ENCODE peak calls at places on chromosome 10, in nine cellular contexts. W is HTR-8/SVneo, V is GM12865, L is spleen, K is K562, A is GM19239, Z is uterus, T is omental fat pad, I is HL-60. J is an unnamed sample.

GRCh38 chr10:101011517-101012423 is 12.2 kb downstream of the LZTS2 start:
- DNase-seq in A (no peak), K (peak; percentile 67), L (peak; percentile 74), I (no peak), Z (no peak), T (no peak), W (no peak), V (no peak), J (peak; percentile 58)

GRCh38 chr10:52050429-52051047 is 263.5 kb upstream of the DKK1 start:
- DNase-seq in T (no peak), W (no peak), A (no peak), L (no peak), I (no peak), Z (no peak), V (no peak), K (no peak), J (no peak)

GRCh38 chr10:92470026-92470425 is 103.9 kb downstream of the IDE start:
- DNase-seq in Z (no peak), K (no peak), T (no peak), W (no peak), L (no peak), I (peak; percentile 11), A (no peak), V (no peak), J (no peak)

GRCh38 chr10:129966370-129966769 is 2.3 kb upstream of the EBF3 start:
- DNase-seq in V (no peak), K (no peak), L (no peak), I (no peak), A (no peak), T (no peak), W (no peak), Z (no peak), J (no peak)

GRCh38 chr10:110273474-110273873 is 31.2 kb downstream of the SMNDC1 start:
- DNase-seq in I (peak; percentile 75), Z (peak; percentile 81), T (peak; percentile 65), L (no peak), V (peak; percentile 48), A (no peak), K (no peak), W (peak; percentile 1), J (peak; percentile 89)

GRCh38 chr10:93319855-93320254 is 162.3 kb downstream of the MYOF start:
- DNase-seq in V (no peak), K (no peak), T (no peak), Z (no peak), L (no peak), W (no peak), I (no peak), A (no peak), J (peak; percentile 25)

GRCh38 chr10:100355069-100355468 is 8.0 kb downstream of the SCD start:
- DNase-seq in K (no peak), Z (no peak), T (no peak), W (no peak), I (no peak), V (no peak), L (no peak), A (no peak), J (no peak)

GRCh38 chr10:29295813-29296212 is 6.9 kb downstream of the LYZL1 start:
- DNase-seq in L (no peak), V (no peak), A (no peak), I (no peak), W (no peak), Z (no peak), T (no peak), K (no peak), J (no peak)

GRCh38 chr10:72001026-72001380 is 36.8 kb downstream of the CHST3 start:
- DNase-seq in Z (no peak), I (no peak), W (no peak), V (no peak), K (no peak), L (no peak), A (no peak), T (no peak), J (peak; percentile 73)

GRCh38 chr10:124552877-124553276 is 91.3 kb downstream of the LHPP start:
- DNase-seq in A (no peak), W (no peak), V (no peak), I (no peak), Z (no peak), L (no peak), K (no peak), T (no peak), J (no peak)

GRCh38 chr10:44805461-44806210 is 105.5 kb upstream of the TMEM72 start:
- DNase-seq in W (no peak), T (no peak), I (no peak), V (no peak), Z (no peak), K (no peak), A (no peak), L (no peak), J (no peak)

GRCh38 chr10:97498841-97499560 is at the start of gene UBTD1:
- DNase-seq in V (peak; percentile 18), T (no peak), A (peak; percentile 99), K (peak; percentile 26), I (no peak), W (peak; percentile 96), L (no peak), Z (peak; percentile 63), J (peak; percentile 75)

GRCh38 chr10:17062009-17062408 is 67.6 kb downstream of the CUBN start:
- DNase-seq in W (no peak), V (no peak), A (no peak), T (no peak), K (no peak), Z (no peak), I (no peak), L (no peak), J (peak; percentile 72)

GRCh38 chr10:22714524-22715289 is at the start of gene PIP4K2A:
- DNase-seq in Z (peak; percentile 51), W (peak; percentile 45), V (peak; percentile 90), T (no peak), I (no peak), A (peak; percentile 75), K (peak; percentile 91), L (peak; percentile 97), J (peak; percentile 93)

GRCh38 chr10:3702056-3702546 is 82.9 kb downstream of the KLF6 start:
- DNase-seq in W (no peak), K (no peak), A (no peak), L (no peak), T (no peak), V (no peak), Z (no peak), I (no peak), J (no peak)

GRCh38 chr10:95485445-95485844 is 75.7 kb downstream of the SORBS1 start:
- DNase-seq in Z (peak; percentile 18), L (no peak), I (no peak), T (no peak), K (peak; percentile 14), A (no peak), V (no peak), W (no peak), J (no peak)

GRCh38 chr10:12535656-12536055 is 186.3 kb downstream of the CAMK1D start:
- DNase-seq in Z (no peak), T (no peak), K (no peak), V (no peak), W (no peak), L (no peak), A (no peak), I (no peak), J (no peak)

GRCh38 chr10:125166658-125167057 is 6.3 kb upstream of the CTBP2 start:
- DNase-seq in W (no peak), K (no peak), I (no peak), V (no peak), A (no peak), L (no peak), T (no peak), Z (no peak), J (no peak)

J was measured in foreskin fibroblast.